ENCODE peak calls at places on chromosome 3, in ten cellular contexts. One of them, this sample, is unnamed.

GRCh38 chr3:185717121-185717520 is 107.7 kb downstream of the IGF2BP2 start:
- DNase-seq in CD8-positive, alpha-beta memory T cell: no peak
- DNase-seq in adrenal gland: peak; percentile 29
- DNase-seq in A673: no peak
- DNase-seq in heart right ventricle: no peak
- DNase-seq in tibial artery: no peak
- DNase-seq in A549: no peak
- DNase-seq in heart left ventricle: no peak
- DNase-seq in cardiac muscle cell: no peak
- DNase-seq in CD8-positive, alpha-beta T cell: no peak
- DNase-seq in this sample: no peak

GRCh38 chr3:11498646-11499045 is 145.1 kb downstream of the VGLL4 start:
- DNase-seq in CD8-positive, alpha-beta memory T cell: no peak
- DNase-seq in tibial artery: peak; percentile 53
- DNase-seq in CD8-positive, alpha-beta T cell: no peak
- DNase-seq in heart right ventricle: peak; percentile 54
- DNase-seq in cardiac muscle cell: no peak
- DNase-seq in adrenal gland: peak; percentile 87
- DNase-seq in A673: no peak
- DNase-seq in A549: no peak
- DNase-seq in heart left ventricle: peak; percentile 81
- DNase-seq in this sample: no peak

GRCh38 chr3:58177747-58178527 is 32.8 kb downstream of the DNASE1L3 start:
- DNase-seq in CD8-positive, alpha-beta memory T cell: peak; percentile 72
- DNase-seq in adrenal gland: peak; percentile 94
- DNase-seq in heart left ventricle: peak; percentile 91
- DNase-seq in A673: peak; percentile 87
- DNase-seq in cardiac muscle cell: peak; percentile 89
- DNase-seq in tibial artery: peak; percentile 85
- DNase-seq in CD8-positive, alpha-beta T cell: peak; percentile 93
- DNase-seq in A549: peak; percentile 69
- DNase-seq in heart right ventricle: peak; percentile 90
- DNase-seq in this sample: peak; percentile 73

GRCh38 chr3:40920041-40920440 is 279.3 kb upstream of the CTNNB1 start:
- DNase-seq in adrenal gland: no peak
- DNase-seq in cardiac muscle cell: no peak
- DNase-seq in A549: no peak
- DNase-seq in CD8-positive, alpha-beta T cell: no peak
- DNase-seq in heart right ventricle: no peak
- DNase-seq in tibial artery: no peak
- DNase-seq in CD8-positive, alpha-beta memory T cell: no peak
- DNase-seq in A673: no peak
- DNase-seq in heart left ventricle: no peak
- DNase-seq in this sample: no peak

GRCh38 chr3:12489832-12490231 is 5.6 kb downstream of the TSEN2 start:
- DNase-seq in heart right ventricle: no peak
- DNase-seq in A673: no peak
- DNase-seq in A549: no peak
- DNase-seq in tibial artery: no peak
- DNase-seq in adrenal gland: no peak
- DNase-seq in heart left ventricle: no peak
- DNase-seq in CD8-positive, alpha-beta T cell: no peak
- DNase-seq in CD8-positive, alpha-beta memory T cell: no peak
- DNase-seq in cardiac muscle cell: no peak
- DNase-seq in this sample: no peak

GRCh38 chr3:94028093-94028837 is at the start of gene STX19:
- DNase-seq in heart right ventricle: no peak
- DNase-seq in cardiac muscle cell: no peak
- DNase-seq in A549: no peak
- DNase-seq in adrenal gland: no peak
- DNase-seq in CD8-positive, alpha-beta T cell: no peak
- DNase-seq in heart left ventricle: no peak
- DNase-seq in tibial artery: no peak
- DNase-seq in A673: peak; percentile 48
- DNase-seq in CD8-positive, alpha-beta memory T cell: no peak
- DNase-seq in this sample: no peak

GRCh38 chr3:76585794-76586392 is 454.0 kb upstream of the ROBO2 start:
- DNase-seq in CD8-positive, alpha-beta T cell: no peak
- DNase-seq in A673: peak; percentile 27
- DNase-seq in cardiac muscle cell: peak; percentile 39
- DNase-seq in adrenal gland: no peak
- DNase-seq in A549: peak; percentile 2
- DNase-seq in tibial artery: no peak
- DNase-seq in heart left ventricle: no peak
- DNase-seq in CD8-positive, alpha-beta memory T cell: no peak
- DNase-seq in heart right ventricle: no peak
- DNase-seq in this sample: no peak

GRCh38 chr3:104526901-104527401 is 839.8 kb upstream of the ALCAM start:
- DNase-seq in heart right ventricle: no peak
- DNase-seq in heart left ventricle: no peak
- DNase-seq in cardiac muscle cell: no peak
- DNase-seq in adrenal gland: no peak
- DNase-seq in A549: no peak
- DNase-seq in A673: no peak
- DNase-seq in tibial artery: no peak
- DNase-seq in CD8-positive, alpha-beta memory T cell: no peak
- DNase-seq in CD8-positive, alpha-beta T cell: no peak
- DNase-seq in this sample: no peak

GRCh38 chr3:15313461-15313860 is 18.9 kb downstream of the SH3BP5 start:
- DNase-seq in heart right ventricle: no peak
- DNase-seq in CD8-positive, alpha-beta T cell: peak; percentile 31
- DNase-seq in adrenal gland: no peak
- DNase-seq in CD8-positive, alpha-beta memory T cell: no peak
- DNase-seq in cardiac muscle cell: peak; percentile 81
- DNase-seq in tibial artery: no peak
- DNase-seq in A549: no peak
- DNase-seq in A673: no peak
- DNase-seq in heart left ventricle: no peak
- DNase-seq in this sample: no peak

GRCh38 chr3:20111836-20112235 is 71.6 kb downstream of the KAT2B start:
- DNase-seq in adrenal gland: no peak
- DNase-seq in cardiac muscle cell: no peak
- DNase-seq in A673: no peak
- DNase-seq in CD8-positive, alpha-beta memory T cell: no peak
- DNase-seq in heart right ventricle: no peak
- DNase-seq in CD8-positive, alpha-beta T cell: no peak
- DNase-seq in A549: peak; percentile 21
- DNase-seq in tibial artery: no peak
- DNase-seq in heart left ventricle: no peak
- DNase-seq in this sample: no peak

DNA sequence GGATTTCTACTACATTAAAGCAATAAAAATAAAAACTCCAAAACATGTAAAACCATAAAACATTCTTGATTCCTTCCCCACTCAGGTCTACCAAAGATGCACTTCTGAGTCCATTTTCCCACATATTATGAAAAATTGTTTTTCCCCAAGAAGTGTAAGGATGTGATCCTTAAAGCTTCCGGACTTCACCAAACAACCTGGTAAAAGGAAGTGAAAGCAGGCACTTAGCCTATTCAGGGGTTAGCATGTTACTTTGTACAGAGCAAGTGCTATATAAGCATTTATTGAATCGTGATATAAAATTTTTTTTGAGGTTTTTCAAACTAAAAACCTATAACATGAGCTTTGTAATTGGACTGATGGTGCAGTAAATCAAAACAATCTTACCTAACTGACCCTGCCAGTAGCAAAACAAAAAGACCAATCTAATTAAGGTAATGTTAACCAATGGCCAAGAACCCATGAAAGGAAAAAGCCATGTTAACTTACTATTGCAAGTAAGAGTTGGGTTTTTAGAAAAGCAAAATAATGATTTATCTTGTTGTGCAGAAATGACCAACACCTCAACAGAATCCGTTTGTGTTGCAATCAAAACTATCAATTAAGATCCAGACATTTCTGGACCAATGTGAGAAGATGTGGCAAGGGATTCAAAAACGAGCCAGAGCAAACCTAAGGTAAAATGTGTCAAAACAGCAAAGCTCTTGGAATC is 1.8 kb downstream of the SETD2 start:
- DNase-seq in tibial artery: no peak
- DNase-seq in CD8-positive, alpha-beta memory T cell: no peak
- DNase-seq in A549: no peak
- DNase-seq in heart right ventricle: no peak
- DNase-seq in CD8-positive, alpha-beta T cell: no peak
- DNase-seq in A673: no peak
- DNase-seq in adrenal gland: no peak
- DNase-seq in cardiac muscle cell: no peak
- DNase-seq in heart left ventricle: no peak
- DNase-seq in this sample: no peak
- H3K4me1 ChIP-seq in tibial artery: peaks cover 57% of the 10 kb centered on the region
- H3K4me1 ChIP-seq in CD8-positive, alpha-beta memory T cell: peaks cover 69% of the 10 kb centered on the region
- H3K4me1 ChIP-seq in A549: peaks cover 26% of the 10 kb centered on the region
- H3K4me1 ChIP-seq in heart right ventricle: peaks cover 73% of the 10 kb centered on the region
- H3K4me1 ChIP-seq in CD8-positive, alpha-beta T cell: peaks cover 62% of the 10 kb centered on the region
- H3K4me1 ChIP-seq in A673: peaks cover 4% of the 10 kb centered on the region
- H3K4me1 ChIP-seq in adrenal gland: peaks cover 16% of the 10 kb centered on the region
- H3K4me1 ChIP-seq in cardiac muscle cell: peaks cover 13% of the 10 kb centered on the region
- H3K4me1 ChIP-seq in heart left ventricle: peaks cover 71% of the 10 kb centered on the region
- H3K4me1 ChIP-seq in this sample: peaks cover 62% of the 10 kb centered on the region

GRCh38 chr3:141078200-141078599 is 27.1 kb downstream of the SPSB4 start:
- DNase-seq in A673: no peak
- DNase-seq in heart left ventricle: no peak
- DNase-seq in cardiac muscle cell: no peak
- DNase-seq in tibial artery: no peak
- DNase-seq in heart right ventricle: no peak
- DNase-seq in adrenal gland: no peak
- DNase-seq in A549: no peak
- DNase-seq in CD8-positive, alpha-beta memory T cell: no peak
- DNase-seq in CD8-positive, alpha-beta T cell: no peak
- DNase-seq in this sample: no peak

GRCh38 chr3:141081141-141081795 is 30.1 kb downstream of the SPSB4 start:
- DNase-seq in heart right ventricle: no peak
- DNase-seq in A549: no peak
- DNase-seq in CD8-positive, alpha-beta T cell: no peak
- DNase-seq in A673: no peak
- DNase-seq in tibial artery: no peak
- DNase-seq in heart left ventricle: no peak
- DNase-seq in CD8-positive, alpha-beta memory T cell: no peak
- DNase-seq in cardiac muscle cell: peak; percentile 84
- DNase-seq in adrenal gland: no peak
- DNase-seq in this sample: no peak

GRCh38 chr3:141077631-141078030 is 26.5 kb downstream of the SPSB4 start:
- DNase-seq in heart right ventricle: no peak
- DNase-seq in cardiac muscle cell: no peak
- DNase-seq in tibial artery: no peak
- DNase-seq in adrenal gland: no peak
- DNase-seq in A549: no peak
- DNase-seq in CD8-positive, alpha-beta T cell: no peak
- DNase-seq in heart left ventricle: no peak
- DNase-seq in A673: no peak
- DNase-seq in CD8-positive, alpha-beta memory T cell: no peak
- DNase-seq in this sample: no peak

GRCh38 chr3:141082064-141082463 is 30.9 kb downstream of the SPSB4 start:
- DNase-seq in cardiac muscle cell: no peak
- DNase-seq in A549: no peak
- DNase-seq in heart left ventricle: no peak
- DNase-seq in CD8-positive, alpha-beta T cell: no peak
- DNase-seq in CD8-positive, alpha-beta memory T cell: no peak
- DNase-seq in A673: no peak
- DNase-seq in tibial artery: no peak
- DNase-seq in adrenal gland: no peak
- DNase-seq in heart right ventricle: no peak
- DNase-seq in this sample: no peak

GRCh38 chr3:141080407-141080806 is 29.3 kb downstream of the SPSB4 start:
- DNase-seq in A673: no peak
- DNase-seq in A549: no peak
- DNase-seq in heart left ventricle: no peak
- DNase-seq in heart right ventricle: no peak
- DNase-seq in adrenal gland: no peak
- DNase-seq in CD8-positive, alpha-beta T cell: no peak
- DNase-seq in tibial artery: no peak
- DNase-seq in cardiac muscle cell: no peak
- DNase-seq in CD8-positive, alpha-beta memory T cell: no peak
- DNase-seq in this sample: no peak
- H3K4me1 ChIP-seq in A673: peaks cover 19% of the 10 kb centered on the region
- H3K4me1 ChIP-seq in A549: no peaks in the 10 kb centered on the region
- H3K4me1 ChIP-seq in heart left ventricle: peaks cover 40% of the 10 kb centered on the region
- H3K4me1 ChIP-seq in heart right ventricle: peaks cover 46% of the 10 kb centered on the region
- H3K4me1 ChIP-seq in adrenal gland: no peaks in the 10 kb centered on the region
- H3K4me1 ChIP-seq in CD8-positive, alpha-beta T cell: peaks cover 4% of the 10 kb centered on the region
- H3K4me1 ChIP-seq in tibial artery: peaks cover 44% of the 10 kb centered on the region
- H3K4me1 ChIP-seq in cardiac muscle cell: peaks cover 91% of the 10 kb centered on the region
- H3K4me1 ChIP-seq in CD8-positive, alpha-beta memory T cell: no peaks in the 10 kb centered on the region
- H3K4me1 ChIP-seq in this sample: peaks cover 20% of the 10 kb centered on the region

GRCh38 chr3:48711727-48712126 is 5.3 kb downstream of the IP6K2 start:
- DNase-seq in A673: peak; percentile 54
- DNase-seq in tibial artery: no peak
- DNase-seq in heart left ventricle: no peak
- DNase-seq in adrenal gland: no peak
- DNase-seq in cardiac muscle cell: no peak
- DNase-seq in A549: no peak
- DNase-seq in CD8-positive, alpha-beta T cell: no peak
- DNase-seq in heart right ventricle: no peak
- DNase-seq in CD8-positive, alpha-beta memory T cell: no peak
- DNase-seq in this sample: no peak

GRCh38 chr3:48716508-48716981 is 476 bp downstream of the IP6K2 start:
- DNase-seq in tibial artery: no peak
- DNase-seq in A673: peak; percentile 1
- DNase-seq in cardiac muscle cell: peak; percentile 18
- DNase-seq in heart left ventricle: no peak
- DNase-seq in adrenal gland: no peak
- DNase-seq in CD8-positive, alpha-beta memory T cell: peak; percentile 14
- DNase-seq in A549: no peak
- DNase-seq in heart right ventricle: peak; percentile 12
- DNase-seq in CD8-positive, alpha-beta T cell: peak; percentile 33
- DNase-seq in this sample: no peak

GRCh38 chr3:48716982-48717746 is at the start of gene IP6K2:
- DNase-seq in cardiac muscle cell: peak; percentile 99
- DNase-seq in heart right ventricle: peak; percentile 99
- DNase-seq in CD8-positive, alpha-beta T cell: peak; percentile 99
- DNase-seq in CD8-positive, alpha-beta memory T cell: peak; percentile 96
- DNase-seq in tibial artery: peak; percentile 99
- DNase-seq in heart left ventricle: peak; percentile 99
- DNase-seq in A673: peak; percentile 95
- DNase-seq in adrenal gland: peak; percentile 99
- DNase-seq in A549: peak; percentile 87
- DNase-seq in this sample: peak; percentile 98

GRCh38 chr3:48715179-48715800 is 1.7 kb downstream of the IP6K2 start:
- DNase-seq in adrenal gland: peak; percentile 63
- DNase-seq in A549: no peak
- DNase-seq in tibial artery: no peak
- DNase-seq in heart left ventricle: no peak
- DNase-seq in A673: no peak
- DNase-seq in heart right ventricle: no peak
- DNase-seq in cardiac muscle cell: peak; percentile 18
- DNase-seq in CD8-positive, alpha-beta T cell: no peak
- DNase-seq in CD8-positive, alpha-beta memory T cell: no peak
- DNase-seq in this sample: peak; percentile 23
- H3K4me1 ChIP-seq in adrenal gland: peaks cover 13% of the 10 kb centered on the region
- H3K4me1 ChIP-seq in A549: peaks cover 19% of the 10 kb centered on the region
- H3K4me1 ChIP-seq in tibial artery: peaks cover 43% of the 10 kb centered on the region
- H3K4me1 ChIP-seq in heart left ventricle: peaks cover 38% of the 10 kb centered on the region
- H3K4me1 ChIP-seq in A673: peaks cover 5% of the 10 kb centered on the region
- H3K4me1 ChIP-seq in heart right ventricle: peaks cover 59% of the 10 kb centered on the region
- H3K4me1 ChIP-seq in cardiac muscle cell: peaks cover 8% of the 10 kb centered on the region
- H3K4me1 ChIP-seq in CD8-positive, alpha-beta T cell: peaks cover 42% of the 10 kb centered on the region
- H3K4me1 ChIP-seq in CD8-positive, alpha-beta memory T cell: peaks cover 34% of the 10 kb centered on the region
- H3K4me1 ChIP-seq in this sample: peaks cover 27% of the 10 kb centered on the region

DNA sequence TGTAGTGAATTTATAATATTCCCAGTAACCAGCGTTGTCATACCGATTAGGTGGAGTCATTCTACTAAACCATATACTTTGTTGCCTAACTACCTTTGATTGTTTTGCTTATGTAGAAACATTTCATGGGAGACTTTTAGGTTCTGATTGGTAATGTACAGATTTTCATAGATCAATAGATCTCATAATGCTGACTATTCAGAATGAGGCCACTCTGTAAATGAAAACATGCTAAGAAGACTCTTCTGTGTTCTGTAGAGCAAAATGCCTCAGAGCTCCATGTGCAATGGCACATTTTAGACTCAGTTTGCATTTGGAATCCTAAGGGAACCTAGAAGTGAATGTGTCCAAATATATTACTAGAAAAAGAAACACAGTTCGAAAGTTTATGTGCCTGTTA is 20.0 kb downstream of the CBLB start:
- DNase-seq in adrenal gland: no peak
- DNase-seq in tibial artery: no peak
- DNase-seq in A673: no peak
- DNase-seq in heart left ventricle: no peak
- DNase-seq in CD8-positive, alpha-beta T cell: no peak
- DNase-seq in CD8-positive, alpha-beta memory T cell: no peak
- DNase-seq in cardiac muscle cell: no peak
- DNase-seq in A549: no peak
- DNase-seq in heart right ventricle: no peak
- DNase-seq in this sample: no peak
- H3K4me1 ChIP-seq in adrenal gland: peaks cover 9% of the 10 kb centered on the region
- H3K4me1 ChIP-seq in tibial artery: peaks cover 12% of the 10 kb centered on the region
- H3K4me1 ChIP-seq in A673: peaks cover 24% of the 10 kb centered on the region
- H3K4me1 ChIP-seq in heart left ventricle: peaks cover 43% of the 10 kb centered on the region
- H3K4me1 ChIP-seq in CD8-positive, alpha-beta T cell: peaks cover 54% of the 10 kb centered on the region
- H3K4me1 ChIP-seq in CD8-positive, alpha-beta memory T cell: peaks cover 52% of the 10 kb centered on the region
- H3K4me1 ChIP-seq in cardiac muscle cell: peaks cover 11% of the 10 kb centered on the region
- H3K4me1 ChIP-seq in A549: no peaks in the 10 kb centered on the region
- H3K4me1 ChIP-seq in heart right ventricle: peaks cover 60% of the 10 kb centered on the region
- H3K4me1 ChIP-seq in this sample: peaks cover 19% of the 10 kb centered on the region